ENCODE peak calls at places on chromosomes 3 and 15, in eight cellular contexts. One of them, this sample, is unnamed.

GRCh38 chr3:109356442-109357155 is 19.3 kb upstream of the DPPA4 start:
- DNase-seq in right atrium auricular region: no peak
- DNase-seq in upper lobe of left lung: no peak
- DNase-seq in left lung: no peak
- DNase-seq in heart right ventricle: no peak
- DNase-seq in CD4-positive, CD25-positive, alpha-beta regulatory T cell: no peak
- DNase-seq in PC-3: no peak
- DNase-seq in adrenal gland: no peak
- DNase-seq in this sample: no peak

GRCh38 chr3:156642750-156643728 is 31.4 kb upstream of the TIPARP start:
- DNase-seq in right atrium auricular region: no peak
- DNase-seq in upper lobe of left lung: no peak
- DNase-seq in left lung: no peak
- DNase-seq in heart right ventricle: no peak
- DNase-seq in CD4-positive, CD25-positive, alpha-beta regulatory T cell: no peak
- DNase-seq in PC-3: no peak
- DNase-seq in adrenal gland: no peak
- DNase-seq in this sample: no peak

GRCh38 chr15:67501177-67501835 is 19.6 kb upstream of the C15orf61 start:
- DNase-seq in right atrium auricular region: no peak
- DNase-seq in upper lobe of left lung: no peak
- DNase-seq in left lung: no peak
- DNase-seq in heart right ventricle: no peak
- DNase-seq in CD4-positive, CD25-positive, alpha-beta regulatory T cell: peak; percentile 24
- DNase-seq in PC-3: peak; percentile 46
- DNase-seq in adrenal gland: no peak
- DNase-seq in this sample: no peak

GRCh38 chr15:38195191-38195901 is 57.3 kb upstream of the SPRED1 start:
- DNase-seq in right atrium auricular region: no peak
- DNase-seq in upper lobe of left lung: no peak
- DNase-seq in left lung: no peak
- DNase-seq in heart right ventricle: no peak
- DNase-seq in CD4-positive, CD25-positive, alpha-beta regulatory T cell: no peak
- DNase-seq in PC-3: peak; percentile 78
- DNase-seq in adrenal gland: no peak
- DNase-seq in this sample: no peak

GRCh38 chr15:50066202-50066601 is 52.8 kb downstream of the ATP8B4 start:
- DNase-seq in right atrium auricular region: no peak
- DNase-seq in upper lobe of left lung: no peak
- DNase-seq in left lung: no peak
- DNase-seq in heart right ventricle: no peak
- DNase-seq in CD4-positive, CD25-positive, alpha-beta regulatory T cell: no peak
- DNase-seq in PC-3: peak; percentile 44
- DNase-seq in adrenal gland: no peak
- DNase-seq in this sample: no peak

GRCh38 chr15:50247819-50248650 is 17.5 kb downstream of the HDC start:
- DNase-seq in right atrium auricular region: no peak
- DNase-seq in upper lobe of left lung: no peak
- DNase-seq in left lung: no peak
- DNase-seq in heart right ventricle: no peak
- DNase-seq in CD4-positive, CD25-positive, alpha-beta regulatory T cell: peak; percentile 45
- DNase-seq in PC-3: no peak
- DNase-seq in adrenal gland: no peak
- DNase-seq in this sample: no peak

GRCh38 chr3:68057637-68058320 is 403.4 kb upstream of the SUCLG2 start:
- DNase-seq in right atrium auricular region: no peak
- DNase-seq in upper lobe of left lung: no peak
- DNase-seq in left lung: no peak
- DNase-seq in heart right ventricle: no peak
- DNase-seq in CD4-positive, CD25-positive, alpha-beta regulatory T cell: peak; percentile 83
- DNase-seq in PC-3: no peak
- DNase-seq in adrenal gland: no peak
- DNase-seq in this sample: no peak

GRCh38 chr15:67024322-67024997 is 40.9 kb upstream of the SMAD3 start:
- DNase-seq in right atrium auricular region: peak; percentile 91
- DNase-seq in upper lobe of left lung: no peak
- DNase-seq in left lung: peak; percentile 83
- DNase-seq in heart right ventricle: peak; percentile 87
- DNase-seq in CD4-positive, CD25-positive, alpha-beta regulatory T cell: no peak
- DNase-seq in PC-3: peak; percentile 90
- DNase-seq in adrenal gland: peak; percentile 91
- DNase-seq in this sample: peak; percentile 83

GRCh38 chr3:45166283-45166879 is 20.2 kb upstream of the CDCP1 start:
- DNase-seq in right atrium auricular region: no peak
- DNase-seq in upper lobe of left lung: no peak
- DNase-seq in left lung: no peak
- DNase-seq in heart right ventricle: no peak
- DNase-seq in CD4-positive, CD25-positive, alpha-beta regulatory T cell: no peak
- DNase-seq in PC-3: no peak
- DNase-seq in adrenal gland: no peak
- DNase-seq in this sample: no peak

GRCh38 chr15:27028836-27029482 is 58.0 kb downstream of the GABRG3 start:
- DNase-seq in right atrium auricular region: no peak
- DNase-seq in upper lobe of left lung: peak; percentile 54
- DNase-seq in left lung: no peak
- DNase-seq in heart right ventricle: no peak
- DNase-seq in CD4-positive, CD25-positive, alpha-beta regulatory T cell: no peak
- DNase-seq in PC-3: no peak
- DNase-seq in adrenal gland: no peak
- DNase-seq in this sample: no peak

GRCh38 chr3:129106320-129106719 is 15.3 kb downstream of the RAB43 start:
- DNase-seq in right atrium auricular region: no peak
- DNase-seq in upper lobe of left lung: no peak
- DNase-seq in left lung: no peak
- DNase-seq in heart right ventricle: no peak
- DNase-seq in CD4-positive, CD25-positive, alpha-beta regulatory T cell: no peak
- DNase-seq in PC-3: peak; percentile 3
- DNase-seq in adrenal gland: peak; percentile 62
- DNase-seq in this sample: no peak

GRCh38 chr3:132225664-132226063 is 91.5 kb upstream of the ACP3 start:
- DNase-seq in right atrium auricular region: no peak
- DNase-seq in upper lobe of left lung: no peak
- DNase-seq in left lung: no peak
- DNase-seq in heart right ventricle: no peak
- DNase-seq in CD4-positive, CD25-positive, alpha-beta regulatory T cell: no peak
- DNase-seq in PC-3: peak; percentile 89
- DNase-seq in adrenal gland: no peak
- DNase-seq in this sample: no peak

GRCh38 chr15:35437157-35437556 is 108.8 kb downstream of the DPH6 start:
- DNase-seq in right atrium auricular region: no peak
- DNase-seq in upper lobe of left lung: no peak
- DNase-seq in left lung: no peak
- DNase-seq in heart right ventricle: no peak
- DNase-seq in CD4-positive, CD25-positive, alpha-beta regulatory T cell: no peak
- DNase-seq in PC-3: peak; percentile 37
- DNase-seq in adrenal gland: no peak
- DNase-seq in this sample: no peak

GRCh38 chr3:155230382-155230781 is 63.1 kb downstream of the STRIT1 start:
- DNase-seq in right atrium auricular region: no peak
- DNase-seq in upper lobe of left lung: no peak
- DNase-seq in left lung: no peak
- DNase-seq in heart right ventricle: no peak
- DNase-seq in CD4-positive, CD25-positive, alpha-beta regulatory T cell: no peak
- DNase-seq in PC-3: no peak
- DNase-seq in adrenal gland: no peak
- DNase-seq in this sample: no peak

GRCh38 chr3:9681011-9681722 is 22.5 kb upstream of the CPNE9 start:
- DNase-seq in right atrium auricular region: no peak
- DNase-seq in upper lobe of left lung: no peak
- DNase-seq in left lung: no peak
- DNase-seq in heart right ventricle: no peak
- DNase-seq in CD4-positive, CD25-positive, alpha-beta regulatory T cell: no peak
- DNase-seq in PC-3: no peak
- DNase-seq in adrenal gland: no peak
- DNase-seq in this sample: no peak

GRCh38 chr3:69353088-69353478 is 32.8 kb downstream of the FRMD4B start:
- DNase-seq in right atrium auricular region: no peak
- DNase-seq in upper lobe of left lung: no peak
- DNase-seq in left lung: no peak
- DNase-seq in heart right ventricle: no peak
- DNase-seq in CD4-positive, CD25-positive, alpha-beta regulatory T cell: no peak
- DNase-seq in PC-3: no peak
- DNase-seq in adrenal gland: no peak
- DNase-seq in this sample: no peak

GRCh38 chr15:90004671-90005070 is 3.5 kb downstream of the ZNF710 start:
- DNase-seq in right atrium auricular region: peak; percentile 81
- DNase-seq in upper lobe of left lung: no peak
- DNase-seq in left lung: peak; percentile 56
- DNase-seq in heart right ventricle: no peak
- DNase-seq in CD4-positive, CD25-positive, alpha-beta regulatory T cell: no peak
- DNase-seq in PC-3: peak; percentile 87
- DNase-seq in adrenal gland: peak; percentile 74
- DNase-seq in this sample: peak; percentile 56

GRCh38 chr3:129162729-129163579 is 2.1 kb upstream of the ISY1 start:
- DNase-seq in right atrium auricular region: no peak
- DNase-seq in upper lobe of left lung: no peak
- DNase-seq in left lung: no peak
- DNase-seq in heart right ventricle: no peak
- DNase-seq in CD4-positive, CD25-positive, alpha-beta regulatory T cell: no peak
- DNase-seq in PC-3: no peak
- DNase-seq in adrenal gland: no peak
- DNase-seq in this sample: no peak

GRCh38 chr15:62472616-62473299 is 307.7 kb upstream of the C2CD4B start:
- DNase-seq in right atrium auricular region: no peak
- DNase-seq in upper lobe of left lung: no peak
- DNase-seq in left lung: no peak
- DNase-seq in heart right ventricle: peak; percentile 45
- DNase-seq in CD4-positive, CD25-positive, alpha-beta regulatory T cell: no peak
- DNase-seq in PC-3: peak; percentile 38
- DNase-seq in adrenal gland: no peak
- DNase-seq in this sample: peak; percentile 89

GRCh38 chr3:128385080-128385832 is 81.4 kb downstream of the DNAJB8 start:
- DNase-seq in right atrium auricular region: peak; percentile 75
- DNase-seq in upper lobe of left lung: no peak
- DNase-seq in left lung: peak; percentile 45
- DNase-seq in heart right ventricle: peak; percentile 77
- DNase-seq in CD4-positive, CD25-positive, alpha-beta regulatory T cell: no peak
- DNase-seq in PC-3: peak; percentile 70
- DNase-seq in adrenal gland: no peak
- DNase-seq in this sample: peak; percentile 92

GRCh38 chr15:90004252-90004651 is 3.1 kb downstream of the ZNF710 start:
- DNase-seq in right atrium auricular region: no peak
- DNase-seq in upper lobe of left lung: no peak
- DNase-seq in left lung: no peak
- DNase-seq in heart right ventricle: no peak
- DNase-seq in CD4-positive, CD25-positive, alpha-beta regulatory T cell: no peak
- DNase-seq in PC-3: no peak
- DNase-seq in adrenal gland: peak; percentile 33
- DNase-seq in this sample: peak; percentile 33

DNA sequence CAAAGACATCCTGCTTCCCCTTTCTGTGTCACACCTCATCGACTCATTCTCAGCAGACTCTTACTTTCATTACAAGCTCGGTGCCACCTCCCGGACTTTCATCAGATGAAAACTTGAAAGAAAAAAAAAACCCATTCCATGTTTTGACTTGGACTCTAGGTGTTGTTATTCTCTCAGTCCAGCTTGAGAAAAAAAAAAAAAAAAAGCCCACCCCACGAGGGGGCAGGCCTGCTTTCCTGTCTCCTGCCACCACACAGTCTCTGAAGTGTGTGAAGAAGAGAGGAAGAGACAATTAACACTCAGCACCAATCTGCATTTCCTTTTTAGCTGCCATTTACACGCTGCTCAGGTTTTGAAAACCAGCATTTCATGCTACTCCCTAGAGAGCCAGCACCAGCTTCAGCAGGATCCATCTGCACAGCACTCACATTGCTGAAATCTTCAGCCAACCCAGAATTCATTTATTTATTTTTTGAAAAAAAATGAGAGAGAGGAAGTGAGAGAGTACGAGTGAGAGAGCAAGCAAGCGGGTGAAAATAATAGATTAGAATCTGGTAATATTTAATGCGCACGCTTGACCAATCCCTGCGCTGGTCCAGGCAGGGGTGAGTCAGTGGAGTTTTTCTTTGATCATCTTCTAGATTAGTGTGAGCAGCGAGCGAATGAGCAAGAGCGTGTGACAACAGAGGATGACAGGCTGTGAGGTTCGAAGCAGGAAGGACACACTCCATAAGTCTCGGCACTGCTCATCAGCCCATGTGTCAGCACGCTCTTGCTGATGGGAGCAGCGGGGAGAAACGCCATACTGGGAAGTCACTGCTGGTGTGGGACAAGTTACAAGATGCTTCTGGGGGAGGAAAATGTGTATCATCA is 23.5 kb downstream of the ZNF80 start:
- DNase-seq in right atrium auricular region: no peak
- DNase-seq in upper lobe of left lung: no peak
- DNase-seq in left lung: no peak
- DNase-seq in heart right ventricle: no peak
- DNase-seq in CD4-positive, CD25-positive, alpha-beta regulatory T cell: peak; percentile 81
- DNase-seq in PC-3: no peak
- DNase-seq in adrenal gland: peak; percentile 47
- DNase-seq in this sample: peak; percentile 48
- H3K4me3 ChIP-seq in right atrium auricular region: peak overlapping the region; percentile 6
- H3K4me3 ChIP-seq in upper lobe of left lung: no peak overlapping the region
- H3K4me3 ChIP-seq in left lung: peak overlapping the region; percentile 12
- H3K4me3 ChIP-seq in heart right ventricle: peak overlapping the region; percentile 37
- H3K4me3 ChIP-seq in CD4-positive, CD25-positive, alpha-beta regulatory T cell: peak overlapping the region; percentile 89
- H3K4me3 ChIP-seq in PC-3: no peak overlapping the region
- H3K4me3 ChIP-seq in adrenal gland: no peak overlapping the region
- H3K4me3 ChIP-seq in this sample: peak overlapping the region; percentile 29

GRCh38 chr3:134976948-134977347 is 181.9 kb downstream of the EPHB1 start:
- DNase-seq in right atrium auricular region: no peak
- DNase-seq in upper lobe of left lung: no peak
- DNase-seq in left lung: no peak
- DNase-seq in heart right ventricle: no peak
- DNase-seq in CD4-positive, CD25-positive, alpha-beta regulatory T cell: no peak
- DNase-seq in PC-3: no peak
- DNase-seq in adrenal gland: no peak
- DNase-seq in this sample: no peak
- H3K4me1 ChIP-seq in right atrium auricular region: no peaks in the 10 kb centered on the region
- H3K4me1 ChIP-seq in upper lobe of left lung: no peaks in the 10 kb centered on the region
- H3K4me1 ChIP-seq in left lung: no peaks in the 10 kb centered on the region
- H3K4me1 ChIP-seq in heart right ventricle: no peaks in the 10 kb centered on the region
- H3K4me1 ChIP-seq in CD4-positive, CD25-positive, alpha-beta regulatory T cell: no peaks in the 10 kb centered on the region
- H3K4me1 ChIP-seq in PC-3: no peaks in the 10 kb centered on the region
- H3K4me1 ChIP-seq in adrenal gland: no peaks in the 10 kb centered on the region
- H3K4me1 ChIP-seq in this sample: no peaks in the 10 kb centered on the region

DNA sequence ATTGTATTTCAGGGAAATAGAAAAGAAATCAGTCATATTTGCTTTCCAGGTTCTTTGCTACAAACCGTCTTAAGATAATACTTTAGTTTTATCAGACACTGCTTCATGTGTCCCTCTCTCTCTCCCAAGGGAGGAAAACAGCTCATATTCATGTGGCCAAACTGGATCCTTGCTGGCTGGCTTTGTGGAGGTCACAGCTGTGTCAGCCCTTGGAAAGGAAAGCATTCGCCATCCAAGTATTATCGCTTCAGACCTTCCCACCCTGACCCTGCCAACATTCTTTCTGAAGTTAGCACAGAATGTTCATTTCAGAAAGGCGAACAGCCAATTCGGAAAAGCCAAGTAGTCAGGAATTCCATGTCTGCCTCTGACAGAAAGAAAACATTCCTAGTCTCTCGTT is 213.7 kb downstream of the FEZF2 start:
- DNase-seq in right atrium auricular region: peak; percentile 91
- DNase-seq in upper lobe of left lung: no peak
- DNase-seq in left lung: no peak
- DNase-seq in heart right ventricle: peak; percentile 86
- DNase-seq in CD4-positive, CD25-positive, alpha-beta regulatory T cell: no peak
- DNase-seq in PC-3: no peak
- DNase-seq in adrenal gland: peak; percentile 92
- DNase-seq in this sample: peak; percentile 76
- H3K27ac ChIP-seq in right atrium auricular region: peak overlapping the region; percentile 92
- H3K27ac ChIP-seq in upper lobe of left lung: peak overlapping the region; percentile 66
- H3K27ac ChIP-seq in left lung: peak overlapping the region; percentile 64
- H3K27ac ChIP-seq in heart right ventricle: peak overlapping the region; percentile 87
- H3K27ac ChIP-seq in CD4-positive, CD25-positive, alpha-beta regulatory T cell: no peak overlapping the region
- H3K27ac ChIP-seq in PC-3: no peak overlapping the region
- H3K27ac ChIP-seq in adrenal gland: peak overlapping the region; percentile 83
- H3K27ac ChIP-seq in this sample: peak overlapping the region; percentile 86

GRCh38 chr3:196633658-196634151 is 5.8 kb upstream of the NRROS start:
- DNase-seq in right atrium auricular region: no peak
- DNase-seq in upper lobe of left lung: no peak
- DNase-seq in left lung: no peak
- DNase-seq in heart right ventricle: no peak
- DNase-seq in CD4-positive, CD25-positive, alpha-beta regulatory T cell: no peak
- DNase-seq in PC-3: no peak
- DNase-seq in adrenal gland: no peak
- DNase-seq in this sample: no peak
- H3K4me3 ChIP-seq in right atrium auricular region: no peak overlapping the region
- H3K4me3 ChIP-seq in upper lobe of left lung: no peak overlapping the region
- H3K4me3 ChIP-seq in left lung: peak overlapping the region; percentile 48
- H3K4me3 ChIP-seq in heart right ventricle: peak overlapping the region; percentile 69
- H3K4me3 ChIP-seq in CD4-positive, CD25-positive, alpha-beta regulatory T cell: peak overlapping the region; percentile 10
- H3K4me3 ChIP-seq in PC-3: no peak overlapping the region
- H3K4me3 ChIP-seq in adrenal gland: no peak overlapping the region
- H3K4me3 ChIP-seq in this sample: peak overlapping the region; percentile 77

This sample was measured in psoas muscle.